ENCODE peak calls at places on chromosomes 12 and 14, in four cellular contexts. Q is stimulated activated CD4-positive, alpha-beta T cell treated with anti-CD3 and anti-CD28 coated beads, Interleukin-2, amount 100 ng/mL, for 4 hours; H is HEK293T; X is activated T-helper 1 cell treated with anti-CD3 and anti-CD28 coated beads, Interleukin-2, amount 50 U/mL, for 16 hours. L is an unnamed sample.

GRCh38 chr12:32548691-32549412 is 130.2 kb upstream of the DNM1L start:
- DNase-seq in Q (no peak), H (no peak), X (no peak), L (no peak)

GRCh38 chr14:104496095-104496494 is 83.5 kb upstream of the C14orf180 start:
- DNase-seq in Q (no peak), H (no peak), X (no peak), L (no peak)

GRCh38 chr14:95304342-95304741 is 15.4 kb downstream of the CLMN start:
- DNase-seq in Q (no peak), H (no peak), X (no peak), L (no peak)

GRCh38 chr14:71355324-71356201 is 448.3 kb downstream of the PCNX1 start:
- DNase-seq in Q (no peak), H (no peak), X (no peak), L (peak)

GRCh38 chr12:132729541-132730320 is 19.1 kb downstream of the PGAM5 start:
- DNase-seq in Q (no peak), H (no peak), X (no peak), L (no peak)

GRCh38 chr12:915090-915489 is 34.4 kb downstream of the RAD52 start:
- DNase-seq in Q (no peak), H (no peak), X (no peak), L (peak)

GRCh38 chr12:52069410-52070242 is at the start of gene ATG101:
- DNase-seq in Q (peak), H (peak), X (peak), L (peak)

GRCh38 chr12:131829351-131829794 is 1.2 kb downstream of the MMP17 start:
- DNase-seq in Q (no peak), H (no peak), X (no peak), L (no peak)

GRCh38 chr14:97298331-97298730 is 501.1 kb downstream of the VRK1 start:
- DNase-seq in Q (no peak), H (peak), X (no peak), L (no peak)

GRCh38 chr14:21063479-21063878 is 5.9 kb downstream of the RNASE8 start:
- DNase-seq in Q (no peak), H (peak), X (no peak), L (no peak)

GRCh38 chr12:89016970-89017778 is 335.1 kb downstream of the DUSP6 start:
- DNase-seq in Q (peak), H (peak), X (no peak), L (peak)

GRCh38 chr14:91417983-91418386 is 365 bp upstream of the CCDC88C start:
- DNase-seq in Q (peak), H (peak), X (no peak), L (peak)

GRCh38 chr12:104219908-104220404 is 4.4 kb downstream of the TXNRD1 start:
- DNase-seq in Q (peak), H (peak), X (peak), L (peak)

GRCh38 chr14:54664961-54665360 is 98.0 kb downstream of the SAMD4A start:
- DNase-seq in Q (no peak), H (no peak), X (no peak), L (no peak)

GRCh38 chr14:61326847-61327246 is 5.5 kb downstream of the PRKCH start:
- DNase-seq in Q (no peak), H (no peak), X (no peak), L (no peak)

GRCh38 chr12:32402170-32402569 is 2.8 kb downstream of the FGD4 start:
- DNase-seq in Q (no peak), H (no peak), X (no peak), L (no peak)

GRCh38 chr12:4441355-4442330 is 4.0 kb downstream of the FGF6 start:
- DNase-seq in Q (no peak), H (no peak), X (no peak), L (no peak)

GRCh38 chr12:21169878-21170472 is 39.0 kb downstream of the SLCO1B1 start:
- DNase-seq in Q (no peak), H (peak), X (no peak), L (peak)

GRCh38 chr12:125079943-125080645 is 14.9 kb downstream of the AACS start:
- DNase-seq in Q (no peak), H (no peak), X (no peak), L (no peak)

GRCh38 chr14:59511916-59512530 is 27.7 kb downstream of the JKAMP start:
- DNase-seq in Q (no peak), H (peak), X (no peak), L (no peak)

GRCh38 chr14:72619881-72620280 is 274.0 kb downstream of the DPF3 start:
- DNase-seq in Q (no peak), H (no peak), X (no peak), L (no peak)

GRCh38 chr12:20044304-20044703 is 324.0 kb upstream of the PDE3A start:
- DNase-seq in Q (no peak), H (no peak), X (no peak), L (no peak)

GRCh38 chr12:1737643-1738286 is 46.9 kb downstream of the ADIPOR2 start:
- DNase-seq in Q (no peak), H (no peak), X (no peak), L (no peak)

GRCh38 chr12:56867216-56867615 is 67.0 kb downstream of the SDR9C7 start:
- DNase-seq in Q (no peak), H (no peak), X (no peak), L (no peak)

GRCh38 chr12:109988274-109988673 is 7.9 kb downstream of the GIT2 start:
- DNase-seq in Q (no peak), H (no peak), X (no peak), L (no peak)

GRCh38 chr14:100374270-100374669 is 51.1 kb downstream of the SLC25A47 start:
- DNase-seq in Q (no peak), H (no peak), X (no peak), L (no peak)

GRCh38 chr14:93073366-93073722 is 42.4 kb downstream of the ITPK1 start:
- DNase-seq in Q (no peak), H (no peak), X (no peak), L (peak)

GRCh38 chr14:23727566-23728335 is 91.6 kb downstream of the DHRS2 start:
- DNase-seq in Q (no peak), H (peak), X (no peak), L (peak)

GRCh38 chr12:6778212-6778570 is 5.9 kb downstream of the LAG3 start:
- DNase-seq in Q (no peak), H (no peak), X (no peak), L (no peak)

GRCh38 chr14:54251356-54251755 is 145.5 kb upstream of the CDKN3 start:
- DNase-seq in Q (no peak), H (no peak), X (no peak), L (no peak)

GRCh38 chr12:54153586-54153985 is 35.2 kb downstream of the SMUG1 start:
- DNase-seq in Q (no peak), H (no peak), X (no peak), L (no peak)

GRCh38 chr12:101908395-101908794 is 31.0 kb downstream of the DRAM1 start:
- DNase-seq in Q (no peak), H (no peak), X (no peak), L (no peak)

L was measured in small intestine.